ENCODE peak calls at places on chromosomes 4 and X, in four cellular contexts. One of them, this sample, is unnamed.
A peak's percentile ranks its signal among the peaks of the same experiment; 100 is the strongest.

GRCh38 chr4:122900314-122900713 is 22.1 kb downstream of the NUDT6 start:
- DNase-seq in kidney: no peak
- DNase-seq in H9: no peak
- DNase-seq in IMR-90: no peak
- DNase-seq in this sample: no peak

GRCh38 chrX:48911407-48912182 is at the start of gene SLC35A2:
- DNase-seq in H9: peak; percentile 86
- DNase-seq in kidney: peak; percentile 94
- DNase-seq in IMR-90: peak; percentile 64
- DNase-seq in this sample: peak; percentile 90

GRCh38 chr4:165766976-165767375 is 106.1 kb upstream of the TLL1 start:
- DNase-seq in kidney: no peak
- DNase-seq in IMR-90: no peak
- DNase-seq in H9: no peak
- DNase-seq in this sample: no peak

GRCh38 chr4:77015390-77015789 is 60.4 kb downstream of the CCNI start:
- DNase-seq in kidney: no peak
- DNase-seq in IMR-90: peak; percentile 90
- DNase-seq in H9: peak; percentile 53
- DNase-seq in this sample: peak; percentile 68

GRCh38 chr4:24559889-24560288 is 24.5 kb downstream of the DHX15 start:
- DNase-seq in H9: no peak
- DNase-seq in IMR-90: peak; percentile 61
- DNase-seq in kidney: no peak
- DNase-seq in this sample: no peak

GRCh38 chr4:139576219-139576618 is 20.2 kb upstream of the SETD7 start:
- DNase-seq in H9: no peak
- DNase-seq in kidney: no peak
- DNase-seq in IMR-90: peak; percentile 60
- DNase-seq in this sample: no peak

GRCh38 chrX:68894142-68894512 is 65.3 kb downstream of the EFNB1 start:
- DNase-seq in H9: no peak
- DNase-seq in IMR-90: no peak
- DNase-seq in kidney: no peak
- DNase-seq in this sample: no peak

GRCh38 chrX:133594156-133594555 is 178.9 kb upstream of the GPC4 start:
- DNase-seq in H9: no peak
- DNase-seq in IMR-90: no peak
- DNase-seq in kidney: no peak
- DNase-seq in this sample: no peak

GRCh38 chr4:94491322-94491721 is 39.6 kb downstream of the PDLIM5 start:
- DNase-seq in kidney: no peak
- DNase-seq in H9: no peak
- DNase-seq in IMR-90: peak; percentile 52
- DNase-seq in this sample: no peak

GRCh38 chr4:111136438-111136837 is 513.6 kb upstream of the PITX2 start:
- DNase-seq in IMR-90: peak; percentile 59
- DNase-seq in H9: no peak
- DNase-seq in kidney: no peak
- DNase-seq in this sample: no peak

GRCh38 chr4:156838761-156839160 is 132.8 kb downstream of the PDGFC start:
- DNase-seq in IMR-90: peak; percentile 13
- DNase-seq in H9: no peak
- DNase-seq in kidney: no peak
- DNase-seq in this sample: no peak

GRCh38 chr4:88447339-88447738 is 9.6 kb upstream of the HERC5 start:
- DNase-seq in kidney: no peak
- DNase-seq in IMR-90: no peak
- DNase-seq in H9: no peak
- DNase-seq in this sample: peak; percentile 42

GRCh38 chr4:123256901-123257300 is 139.7 kb upstream of the SPRY1 start:
- DNase-seq in kidney: no peak
- DNase-seq in H9: no peak
- DNase-seq in IMR-90: no peak
- DNase-seq in this sample: no peak

GRCh38 chrX:29071525-29071924 is 484.3 kb downstream of the IL1RAPL1 start:
- DNase-seq in IMR-90: no peak
- DNase-seq in kidney: no peak
- DNase-seq in H9: no peak
- DNase-seq in this sample: no peak

GRCh38 chr4:135274461-135274860 is 1072.9 kb upstream of the PABPC4L start:
- DNase-seq in H9: no peak
- DNase-seq in IMR-90: no peak
- DNase-seq in kidney: no peak
- DNase-seq in this sample: no peak

GRCh38 chrX:51899741-51900140 is 6.3 kb downstream of the MAGED1 start:
- DNase-seq in IMR-90: peak; percentile 45
- DNase-seq in kidney: no peak
- DNase-seq in H9: no peak
- DNase-seq in this sample: no peak

GRCh38 chr4:121998024-121998423 is 46.2 kb upstream of the TRPC3 start:
- DNase-seq in IMR-90: no peak
- DNase-seq in kidney: no peak
- DNase-seq in H9: peak; percentile 52
- DNase-seq in this sample: peak; percentile 68

GRCh38 chrX:151393514-151393913 is 3.5 kb upstream of the VMA21 start:
- DNase-seq in kidney: no peak
- DNase-seq in IMR-90: no peak
- DNase-seq in H9: peak; percentile 45
- DNase-seq in this sample: peak; percentile 72

GRCh38 chrX:135086197-135086854 is 34.0 kb downstream of the ETDB start:
- DNase-seq in IMR-90: peak; percentile 61
- DNase-seq in H9: peak; percentile 53
- DNase-seq in kidney: no peak
- DNase-seq in this sample: peak; percentile 74

GRCh38 chrX:68415289-68415688 is 18.0 kb downstream of the OPHN1 start:
- DNase-seq in kidney: no peak
- DNase-seq in IMR-90: peak; percentile 64
- DNase-seq in H9: no peak
- DNase-seq in this sample: no peak

GRCh38 chrX:77776648-77777047 is 9.4 kb downstream of the ATRX start:
- DNase-seq in IMR-90: no peak
- DNase-seq in H9: no peak
- DNase-seq in kidney: no peak
- DNase-seq in this sample: no peak

GRCh38 chr4:88391703-88392102 is 13.1 kb downstream of the HERC6 start:
- DNase-seq in kidney: no peak
- DNase-seq in H9: no peak
- DNase-seq in IMR-90: no peak
- DNase-seq in this sample: no peak

GRCh38 chr4:17273047-17273446 is 238.8 kb downstream of the QDPR start:
- DNase-seq in H9: no peak
- DNase-seq in IMR-90: peak; percentile 25
- DNase-seq in kidney: no peak
- DNase-seq in this sample: no peak

GRCh38 chr4:178215754-178216153 is 773.5 kb upstream of the AGA start:
- DNase-seq in IMR-90: no peak
- DNase-seq in kidney: no peak
- DNase-seq in H9: no peak
- DNase-seq in this sample: no peak

GRCh38 chr4:167986044-167986443 is 106.3 kb upstream of the ANXA10 start:
- DNase-seq in kidney: no peak
- DNase-seq in H9: no peak
- DNase-seq in IMR-90: no peak
- DNase-seq in this sample: no peak

GRCh38 chrX:27694667-27695066 is 104.5 kb downstream of the DCAF8L2 start:
- DNase-seq in H9: no peak
- DNase-seq in IMR-90: no peak
- DNase-seq in kidney: no peak
- DNase-seq in this sample: no peak

GRCh38 chr4:45033676-45034410 is 307.5 kb upstream of the GNPDA2 start:
- DNase-seq in kidney: no peak
- DNase-seq in H9: peak; percentile 27
- DNase-seq in IMR-90: no peak
- DNase-seq in this sample: peak; percentile 55

GRCh38 chr4:64781737-64782326 is 372.6 kb upstream of the TECRL start:
- DNase-seq in kidney: no peak
- DNase-seq in H9: no peak
- DNase-seq in IMR-90: peak; percentile 10
- DNase-seq in this sample: no peak

GRCh38 chr4:108849611-108850406 is 87.0 kb upstream of the ETNPPL start:
- DNase-seq in IMR-90: peak; percentile 80
- DNase-seq in kidney: no peak
- DNase-seq in H9: no peak
- DNase-seq in this sample: no peak

GRCh38 chr4:120319230-120319761 is 252.6 kb upstream of the MAD2L1 start:
- DNase-seq in kidney: no peak
- DNase-seq in H9: no peak
- DNase-seq in IMR-90: no peak
- DNase-seq in this sample: no peak

GRCh38 chrX:11427082-11428033 is 134.1 kb downstream of the AMELX start:
- DNase-seq in H9: peak; percentile 52
- DNase-seq in kidney: peak; percentile 84
- DNase-seq in IMR-90: no peak
- DNase-seq in this sample: peak; percentile 74

GRCh38 chr4:16779028-16779675 is 119.3 kb downstream of the LDB2 start:
- DNase-seq in H9: no peak
- DNase-seq in IMR-90: peak; percentile 55
- DNase-seq in kidney: no peak
- DNase-seq in this sample: no peak

GRCh38 chrX:150036641-150037040 is 98.3 kb upstream of the EOLA2 start:
- DNase-seq in kidney: no peak
- DNase-seq in IMR-90: no peak
- DNase-seq in H9: no peak
- DNase-seq in this sample: no peak
- H3K4me1 ChIP-seq in kidney: no peaks in the 10 kb centered on the region
- H3K4me1 ChIP-seq in IMR-90: peaks cover 6% of the 10 kb centered on the region
- H3K4me1 ChIP-seq in H9: no peaks in the 10 kb centered on the region
- H3K4me1 ChIP-seq in this sample: no peaks in the 10 kb centered on the region

DNA sequence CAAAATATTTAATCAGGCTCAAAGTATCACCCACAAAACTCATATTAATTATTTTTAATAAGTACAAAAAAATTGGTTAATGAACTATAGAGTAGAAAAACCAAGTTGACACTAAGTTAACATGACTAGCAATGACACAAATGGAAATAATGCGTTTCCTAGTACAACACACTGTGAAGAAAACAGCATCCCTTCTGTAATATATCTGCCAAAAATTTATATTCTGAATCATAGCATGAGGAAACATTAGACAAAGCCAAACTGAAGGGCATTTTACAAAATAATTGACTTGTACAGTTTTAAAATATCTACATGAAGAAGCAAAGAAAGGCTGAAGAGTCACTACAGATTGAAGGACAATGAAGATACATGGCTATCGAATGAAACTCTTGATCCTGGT is 477.6 kb upstream of the INTU start:
- DNase-seq in kidney: no peak
- DNase-seq in IMR-90: no peak
- DNase-seq in H9: no peak
- DNase-seq in this sample: no peak
- H3K9ac ChIP-seq in kidney: no peak overlapping the region
- H3K9ac ChIP-seq in IMR-90: no peak overlapping the region
- H3K9ac ChIP-seq in H9: no peak overlapping the region
- H3K9ac ChIP-seq in this sample: no peak overlapping the region

GRCh38 chr4:7904942-7905341 is 34.7 kb downstream of the AFAP1 start:
- DNase-seq in H9: no peak
- DNase-seq in IMR-90: peak; percentile 94
- DNase-seq in kidney: no peak
- DNase-seq in this sample: no peak

GRCh38 chr4:7906171-7906581 is 33.5 kb downstream of the AFAP1 start:
- DNase-seq in IMR-90: peak; percentile 45
- DNase-seq in H9: no peak
- DNase-seq in kidney: no peak
- DNase-seq in this sample: no peak

GRCh38 chr4:7907142-7907541 is 32.5 kb downstream of the AFAP1 start:
- DNase-seq in kidney: no peak
- DNase-seq in IMR-90: no peak
- DNase-seq in H9: no peak
- DNase-seq in this sample: no peak

GRCh38 chr4:7904108-7904516 is 35.5 kb downstream of the AFAP1 start:
- DNase-seq in kidney: no peak
- DNase-seq in IMR-90: peak; percentile 89
- DNase-seq in H9: no peak
- DNase-seq in this sample: no peak

GRCh38 chr4:7905461-7905915 is 34.2 kb downstream of the AFAP1 start:
- DNase-seq in H9: no peak
- DNase-seq in kidney: no peak
- DNase-seq in IMR-90: no peak
- DNase-seq in this sample: no peak
- H3K27ac ChIP-seq in H9: no peak overlapping the region
- H3K27ac ChIP-seq in kidney: no peak overlapping the region
- H3K27ac ChIP-seq in IMR-90: peak overlapping the region; percentile 76
- H3K27ac ChIP-seq in this sample: no peak overlapping the region

GRCh38 chr4:87019243-87019817 is 84.5 kb downstream of the AFF1 start:
- DNase-seq in kidney: no peak
- DNase-seq in IMR-90: no peak
- DNase-seq in H9: no peak
- DNase-seq in this sample: no peak

GRCh38 chr4:87014284-87014782 is 79.5 kb downstream of the AFF1 start:
- DNase-seq in kidney: no peak
- DNase-seq in IMR-90: peak; percentile 39
- DNase-seq in H9: no peak
- DNase-seq in this sample: no peak

GRCh38 chr4:87018751-87019150 is 83.9 kb downstream of the AFF1 start:
- DNase-seq in kidney: no peak
- DNase-seq in H9: no peak
- DNase-seq in IMR-90: no peak
- DNase-seq in this sample: no peak

GRCh38 chr4:87019898-87020297 is 85.1 kb downstream of the AFF1 start:
- DNase-seq in H9: no peak
- DNase-seq in IMR-90: no peak
- DNase-seq in kidney: no peak
- DNase-seq in this sample: no peak

DNA sequence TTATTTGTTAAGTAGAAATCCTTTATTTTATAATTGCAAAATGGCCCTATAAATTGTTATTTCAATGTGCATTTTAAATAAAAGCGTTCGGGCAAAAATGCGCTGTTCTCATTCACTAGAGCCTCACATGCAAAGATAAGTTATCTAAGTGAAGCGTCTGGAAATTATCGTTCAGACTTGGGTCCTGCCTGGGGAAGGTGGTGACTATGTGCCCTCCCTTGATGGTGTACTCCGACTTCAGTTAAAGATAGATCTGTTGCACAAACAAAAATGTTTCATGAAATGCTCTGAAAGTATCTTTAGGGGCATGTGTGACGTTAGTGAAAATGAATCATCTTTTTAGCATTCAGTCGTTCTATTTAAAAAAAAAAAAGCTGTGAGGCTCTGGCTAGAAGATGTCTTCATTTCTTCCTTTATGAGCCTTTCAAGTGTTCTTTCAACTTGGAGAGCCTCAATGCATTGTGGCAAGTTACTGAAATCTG is 82.8 kb downstream of the AFF1 start:
- DNase-seq in H9: no peak
- DNase-seq in IMR-90: peak; percentile 88
- DNase-seq in kidney: no peak
- DNase-seq in this sample: no peak
- H3K4me1 ChIP-seq in H9: peaks cover 7% of the 10 kb centered on the region
- H3K4me1 ChIP-seq in IMR-90: peaks cover 10% of the 10 kb centered on the region
- H3K4me1 ChIP-seq in kidney: peaks cover 23% of the 10 kb centered on the region
- H3K4me1 ChIP-seq in this sample: peaks cover 44% of the 10 kb centered on the region

GRCh38 chr4:6405417-6405747 is 67.0 kb downstream of the PPP2R2C start:
- DNase-seq in IMR-90: no peak
- DNase-seq in kidney: peak; percentile 2
- DNase-seq in H9: no peak
- DNase-seq in this sample: peak; percentile 58
- H3K9ac ChIP-seq in IMR-90: no peak overlapping the region
- H3K9ac ChIP-seq in kidney: no peak overlapping the region
- H3K9ac ChIP-seq in H9: no peak overlapping the region
- H3K9ac ChIP-seq in this sample: no peak overlapping the region

GRCh38 chr4:71026086-71026485 is 32.6 kb downstream of the DCK start:
- DNase-seq in kidney: no peak
- DNase-seq in H9: no peak
- DNase-seq in IMR-90: peak; percentile 90
- DNase-seq in this sample: no peak
- H3K27ac ChIP-seq in kidney: no peak overlapping the region
- H3K27ac ChIP-seq in H9: no peak overlapping the region
- H3K27ac ChIP-seq in IMR-90: no peak overlapping the region
- H3K27ac ChIP-seq in this sample: no peak overlapping the region